ENCODE peak calls at places on chromosomes 13 and 19, in five cellular contexts. One of them, this sample, is unnamed.

GRCh38 chr13:44420376-44421220 is 47.0 kb downstream of the SERP2 start:
- DNase-seq in nephron progenitor cell: no peak
- DNase-seq in cardiac muscle cell: no peak
- DNase-seq in CD8-positive, alpha-beta memory T cell: no peak
- DNase-seq in cortex of kidney: no peak
- DNase-seq in this sample: no peak

GRCh38 chr19:33558846-33559245 is 37.3 kb upstream of the PEPD start:
- DNase-seq in cortex of kidney: no peak
- DNase-seq in cardiac muscle cell: no peak
- DNase-seq in CD8-positive, alpha-beta memory T cell: no peak
- DNase-seq in nephron progenitor cell: no peak
- DNase-seq in this sample: peak; percentile 52

GRCh38 chr13:75437582-75438318 is 44.2 kb downstream of the TBC1D4 start:
- DNase-seq in nephron progenitor cell: no peak
- DNase-seq in CD8-positive, alpha-beta memory T cell: no peak
- DNase-seq in cardiac muscle cell: peak; percentile 65
- DNase-seq in cortex of kidney: no peak
- DNase-seq in this sample: peak; percentile 78

GRCh38 chr19:19485998-19486290 is 29.4 kb downstream of the TSSK6 start:
- DNase-seq in cardiac muscle cell: no peak
- DNase-seq in CD8-positive, alpha-beta memory T cell: no peak
- DNase-seq in nephron progenitor cell: no peak
- DNase-seq in cortex of kidney: no peak
- DNase-seq in this sample: no peak

GRCh38 chr13:99467764-99468163 is 33.5 kb upstream of the TM9SF2 start:
- DNase-seq in CD8-positive, alpha-beta memory T cell: no peak
- DNase-seq in cardiac muscle cell: peak; percentile 62
- DNase-seq in nephron progenitor cell: no peak
- DNase-seq in cortex of kidney: no peak
- DNase-seq in this sample: no peak

GRCh38 chr13:112995395-112996091 is 26.5 kb downstream of the MCF2L start:
- DNase-seq in CD8-positive, alpha-beta memory T cell: no peak
- DNase-seq in cortex of kidney: no peak
- DNase-seq in nephron progenitor cell: no peak
- DNase-seq in cardiac muscle cell: no peak
- DNase-seq in this sample: no peak

GRCh38 chr13:30872685-30873443 is 33.2 kb upstream of the MEDAG start:
- DNase-seq in CD8-positive, alpha-beta memory T cell: no peak
- DNase-seq in cortex of kidney: no peak
- DNase-seq in cardiac muscle cell: peak; percentile 91
- DNase-seq in nephron progenitor cell: no peak
- DNase-seq in this sample: peak; percentile 30

GRCh38 chr13:75838366-75839017 is 202.4 kb downstream of the LMO7 start:
- DNase-seq in cortex of kidney: no peak
- DNase-seq in nephron progenitor cell: no peak
- DNase-seq in CD8-positive, alpha-beta memory T cell: no peak
- DNase-seq in cardiac muscle cell: no peak
- DNase-seq in this sample: no peak

GRCh38 chr19:46031781-46032596 is 8.8 kb downstream of the IGFL4 start:
- DNase-seq in cardiac muscle cell: no peak
- DNase-seq in cortex of kidney: no peak
- DNase-seq in nephron progenitor cell: no peak
- DNase-seq in CD8-positive, alpha-beta memory T cell: no peak
- DNase-seq in this sample: no peak

GRCh38 chr19:1248454-1249297 is at the start of gene MIDN:
- DNase-seq in cardiac muscle cell: peak; percentile 93
- DNase-seq in cortex of kidney: no peak
- DNase-seq in nephron progenitor cell: peak; percentile 87
- DNase-seq in CD8-positive, alpha-beta memory T cell: peak; percentile 88
- DNase-seq in this sample: peak; percentile 89

GRCh38 chr19:16637535-16637934 is 9.5 kb upstream of the MED26 start:
- DNase-seq in CD8-positive, alpha-beta memory T cell: no peak
- DNase-seq in cardiac muscle cell: no peak
- DNase-seq in nephron progenitor cell: no peak
- DNase-seq in cortex of kidney: no peak
- DNase-seq in this sample: no peak

GRCh38 chr13:20796791-20797513 is 23.2 kb upstream of the EEF1AKMT1 start:
- DNase-seq in cortex of kidney: no peak
- DNase-seq in CD8-positive, alpha-beta memory T cell: no peak
- DNase-seq in cardiac muscle cell: no peak
- DNase-seq in nephron progenitor cell: no peak
- DNase-seq in this sample: peak; percentile 74

GRCh38 chr19:30112171-30112570 is 170.1 kb downstream of the URI1 start:
- DNase-seq in cortex of kidney: no peak
- DNase-seq in nephron progenitor cell: no peak
- DNase-seq in cardiac muscle cell: no peak
- DNase-seq in CD8-positive, alpha-beta memory T cell: no peak
- DNase-seq in this sample: no peak

GRCh38 chr13:44436589-44437337 is 63.1 kb downstream of the SERP2 start:
- DNase-seq in CD8-positive, alpha-beta memory T cell: peak; percentile 32
- DNase-seq in cortex of kidney: peak; percentile 42
- DNase-seq in cardiac muscle cell: peak; percentile 96
- DNase-seq in nephron progenitor cell: peak; percentile 95
- DNase-seq in this sample: peak; percentile 95

GRCh38 chr13:19587635-19588300 is 26.4 kb upstream of the TPTE2 start:
- DNase-seq in CD8-positive, alpha-beta memory T cell: peak; percentile 34
- DNase-seq in nephron progenitor cell: no peak
- DNase-seq in cardiac muscle cell: peak; percentile 60
- DNase-seq in cortex of kidney: no peak
- DNase-seq in this sample: peak; percentile 80

GRCh38 chr19:16938211-16938610 is 49.4 kb downstream of the F2RL3 start:
- DNase-seq in cardiac muscle cell: no peak
- DNase-seq in cortex of kidney: no peak
- DNase-seq in CD8-positive, alpha-beta memory T cell: no peak
- DNase-seq in nephron progenitor cell: no peak
- DNase-seq in this sample: no peak

GRCh38 chr19:47190167-47190727 is 40.8 kb downstream of the BBC3 start:
- DNase-seq in nephron progenitor cell: peak; percentile 25
- DNase-seq in CD8-positive, alpha-beta memory T cell: peak; percentile 67
- DNase-seq in cardiac muscle cell: peak; percentile 89
- DNase-seq in cortex of kidney: no peak
- DNase-seq in this sample: no peak

GRCh38 chr19:38527466-38528136 is 90.2 kb downstream of the MAP4K1 start:
- DNase-seq in CD8-positive, alpha-beta memory T cell: no peak
- DNase-seq in cardiac muscle cell: no peak
- DNase-seq in nephron progenitor cell: peak; percentile 30
- DNase-seq in cortex of kidney: no peak
- DNase-seq in this sample: peak; percentile 33

GRCh38 chr19:49528211-49528771 is 488 bp downstream of the RCN3 start:
- DNase-seq in CD8-positive, alpha-beta memory T cell: no peak
- DNase-seq in cortex of kidney: no peak
- DNase-seq in cardiac muscle cell: peak; percentile 74
- DNase-seq in nephron progenitor cell: no peak
- DNase-seq in this sample: no peak

GRCh38 chr19:14271830-14272229 is 65.9 kb upstream of the ADGRL1 start:
- DNase-seq in cortex of kidney: no peak
- DNase-seq in CD8-positive, alpha-beta memory T cell: no peak
- DNase-seq in cardiac muscle cell: no peak
- DNase-seq in nephron progenitor cell: no peak
- DNase-seq in this sample: no peak

GRCh38 chr13:57739791-57740190 is 108.2 kb downstream of the PCDH17 start:
- DNase-seq in cortex of kidney: no peak
- DNase-seq in cardiac muscle cell: no peak
- DNase-seq in nephron progenitor cell: no peak
- DNase-seq in CD8-positive, alpha-beta memory T cell: no peak
- DNase-seq in this sample: peak; percentile 6

GRCh38 chr19:49339364-49340068 is 4.3 kb downstream of the CD37 start:
- DNase-seq in cortex of kidney: no peak
- DNase-seq in CD8-positive, alpha-beta memory T cell: no peak
- DNase-seq in cardiac muscle cell: peak; percentile 96
- DNase-seq in nephron progenitor cell: peak; percentile 85
- DNase-seq in this sample: peak; percentile 97

GRCh38 chr19:35240322-35240721 is 8.5 kb upstream of the LSR start:
- DNase-seq in cardiac muscle cell: no peak
- DNase-seq in nephron progenitor cell: no peak
- DNase-seq in cortex of kidney: no peak
- DNase-seq in CD8-positive, alpha-beta memory T cell: peak; percentile 70
- DNase-seq in this sample: no peak

GRCh38 chr19:2268480-2268830 is 12.2 kb upstream of the JSRP1 start:
- DNase-seq in cortex of kidney: no peak
- DNase-seq in CD8-positive, alpha-beta memory T cell: no peak
- DNase-seq in nephron progenitor cell: no peak
- DNase-seq in cardiac muscle cell: no peak
- DNase-seq in this sample: no peak